ENCODE peak calls at places on chromosome 21, in seven cellular contexts. K is cardiac muscle cell; V is WTC11; A is stimulated activated CD8-positive, alpha-beta memory T cell treated with anti-CD3 and anti-CD28 coated beads, Interleukin-7, amount 100 ng/mL, for 1 hour; F is MM.1S; U is NCI-H1417; L is RWPE1. Z is an unnamed sample.

GRCh38 chr21:34934350-34934749 is 114.8 kb downstream of the RUNX1 start:
- DNase-seq in A (no peak), V (no peak), F (no peak), U (no peak), L (no peak), K (no peak), Z (no peak)

GRCh38 chr21:46060596-46061061 is 37.3 kb upstream of the COL6A2 start:
- DNase-seq in L (no peak), V (no peak), F (no peak), A (no peak), K (no peak), U (no peak), Z (peak; percentile 92)

GRCh38 chr21:15659768-15660423 is 69.9 kb upstream of the USP25 start:
- DNase-seq in A (no peak), V (no peak), L (no peak), F (no peak), U (no peak), K (no peak), Z (no peak)

GRCh38 chr21:44759628-44760285 is 41.9 kb downstream of the UBE2G2 start:
- DNase-seq in U (no peak), V (no peak), F (no peak), A (no peak), K (no peak), L (no peak), Z (no peak)

GRCh38 chr21:42187976-42188653 is 30.8 kb upstream of the ABCG1 start:
- DNase-seq in A (peak; percentile 57), V (no peak), K (no peak), F (peak; percentile 93), L (no peak), U (no peak), Z (no peak)

GRCh38 chr21:42384184-42384583 is 11.7 kb downstream of the TMPRSS3 start:
- DNase-seq in F (no peak), V (no peak), K (no peak), U (peak; percentile 23), A (no peak), L (no peak), Z (no peak)

GRCh38 chr21:42097274-42097673 is 26.2 kb downstream of the UMODL1 start:
- DNase-seq in L (no peak), K (no peak), F (no peak), U (no peak), V (no peak), A (no peak), Z (no peak)

GRCh38 chr21:36704281-36704957 is 5.5 kb downstream of the SIM2 start:
- DNase-seq in U (no peak), L (no peak), K (no peak), F (no peak), A (no peak), V (no peak), Z (no peak)

GRCh38 chr21:35525443-35525842 is 476.3 kb upstream of the RUNX1 start:
- DNase-seq in L (peak; percentile 11), U (no peak), A (no peak), K (no peak), F (no peak), V (no peak), Z (no peak)

GRCh38 chr21:16159213-16159970 is 429.6 kb downstream of the USP25 start:
- DNase-seq in L (no peak), V (no peak), K (no peak), F (no peak), U (no peak), A (no peak), Z (no peak)

GRCh38 chr21:17491716-17492414 is 21.0 kb upstream of the CXADR start:
- DNase-seq in F (no peak), A (no peak), L (peak; percentile 76), K (no peak), V (no peak), U (no peak), Z (peak; percentile 96)

GRCh38 chr21:32101206-32101763 is 177.6 kb downstream of the MIS18A start:
- DNase-seq in L (no peak), U (no peak), F (no peak), V (no peak), A (no peak), K (no peak), Z (no peak)

GRCh38 chr21:26684866-26685265 is 111.8 kb upstream of the CYYR1 start:
- DNase-seq in K (no peak), V (no peak), U (no peak), A (no peak), L (peak; percentile 13), F (no peak), Z (no peak)

GRCh38 chr21:39863111-39863510 is 4.1 kb upstream of the PCP4 start:
- DNase-seq in U (peak; percentile 91), A (no peak), L (no peak), K (no peak), V (no peak), F (peak; percentile 44), Z (no peak)

GRCh38 chr21:30900881-30901280 is 19.5 kb upstream of the KRTAP11-1 start:
- DNase-seq in U (no peak), F (no peak), A (no peak), V (no peak), L (no peak), K (no peak), Z (no peak)

GRCh38 chr21:26814374-26814773 is 30.8 kb downstream of the ADAMTS1 start:
- DNase-seq in V (no peak), F (no peak), U (no peak), A (no peak), L (no peak), K (no peak), Z (no peak)

GRCh38 chr21:37878946-37879660 is 37.2 kb downstream of the KCNJ6 start:
- DNase-seq in U (no peak), L (peak; percentile 96), F (no peak), K (no peak), A (no peak), V (no peak), Z (peak; percentile 9)

GRCh38 chr21:15240846-15241245 is 176.0 kb upstream of the NRIP1 start:
- DNase-seq in L (no peak), K (no peak), F (no peak), U (no peak), A (no peak), V (no peak), Z (no peak)

GRCh38 chr21:34890724-34891609 is 158.1 kb downstream of the RUNX1 start:
- DNase-seq in L (no peak), U (peak; percentile 67), F (no peak), V (peak; percentile 42), K (peak; percentile 38), A (no peak), Z (no peak)

GRCh38 chr21:34795152-34796141 is 126.7 kb downstream of the CLIC6 start:
- DNase-seq in V (no peak), U (no peak), A (no peak), F (no peak), L (peak; percentile 53), K (no peak), Z (peak; percentile 64)

Z was measured in fibroblast of the conjunctiva.